ENCODE peak calls at places on chromosomes 4 and X, in seven cellular contexts. G is HepG2, O is HCT116, U is OCI-LY7, J is GM12878, T is hepatocyte, I is DND-41. Q is an unnamed sample.

GRCh38 chr4:31613946-31614623 is 893.9 kb downstream of the PCDH7 start:
- DNase-seq in G (no peak), O (no peak), U (no peak), J (no peak), T (no peak), I (no peak), Q (peak)

GRCh38 chr4:6891436-6892170 is 18.0 kb upstream of the TBC1D14 start:
- DNase-seq in G (no peak), O (no peak), U (no peak), J (no peak), T (no peak), I (no peak), Q (no peak)

GRCh38 chr4:106366026-106366425 is 2.6 kb downstream of the GIMD1 start:
- DNase-seq in G (peak), O (no peak), U (no peak), J (no peak), T (no peak), I (no peak), Q (peak)

GRCh38 chr4:151555151-151555945 is 146.4 kb downstream of the FHIP1A start:
- DNase-seq in G (no peak), O (no peak), U (no peak), J (no peak), T (no peak), I (no peak), Q (no peak)

GRCh38 chrX:57647020-57647419 is 33.0 kb downstream of the NLRP2B start:
- DNase-seq in G (no peak), O (no peak), U (no peak), J (no peak), T (no peak), I (no peak), Q (no peak)

GRCh38 chr4:113835005-113835404 is 73.5 kb upstream of the CAMK2D start:
- DNase-seq in G (no peak), O (no peak), U (no peak), J (no peak), T (no peak), I (no peak), Q (peak)

GRCh38 chr4:113026556-113026955 is 22.9 kb upstream of the ANK2 start:
- DNase-seq in G (no peak), O (no peak), U (no peak), J (no peak), T (no peak), I (no peak), Q (no peak)

GRCh38 chr4:123977623-123978022 is 581.0 kb downstream of the SPRY1 start:
- DNase-seq in G (peak), O (no peak), U (no peak), J (no peak), T (peak), I (no peak), Q (peak)

GRCh38 chr4:180832086-180832485 is 1411.1 kb upstream of the TENM3 start:
- DNase-seq in G (no peak), O (no peak), U (peak), J (no peak), T (no peak), I (no peak), Q (no peak)

GRCh38 chrX:119726900-119727555 is 31.4 kb upstream of the SOWAHD start:
- DNase-seq in G (no peak), O (no peak), U (no peak), J (no peak), T (no peak), I (peak), Q (peak)

GRCh38 chr4:114136067-114136466 is 156.6 kb upstream of the ARSJ start:
- DNase-seq in G (no peak), O (no peak), U (no peak), J (no peak), T (no peak), I (no peak), Q (peak)

GRCh38 chrX:23003121-23003520 is 3.4 kb downstream of the DDX53 start:
- DNase-seq in G (no peak), O (no peak), U (no peak), J (no peak), T (no peak), I (no peak), Q (peak)

GRCh38 chr4:601612-602558 is 23.5 kb upstream of the PDE6B start:
- DNase-seq in G (no peak), O (no peak), U (no peak), J (no peak), T (no peak), I (no peak), Q (no peak)

GRCh38 chr4:156901871-156902270 is 69.7 kb downstream of the PDGFC start:
- DNase-seq in G (no peak), O (no peak), U (no peak), J (no peak), T (no peak), I (no peak), Q (no peak)

GRCh38 chr4:73662709-73663546 is 42.7 kb upstream of the RASSF6 start:
- DNase-seq in G (no peak), O (peak), U (peak), J (no peak), T (peak), I (no peak), Q (peak)

GRCh38 chrX:150704030-150704613 is 10.9 kb downstream of the MTMR1 start:
- DNase-seq in G (no peak), O (no peak), U (no peak), J (no peak), T (no peak), I (no peak), Q (no peak)

GRCh38 chrX:151792505-151792904 is 58.0 kb downstream of the CNGA2 start:
- DNase-seq in G (no peak), O (no peak), U (no peak), J (no peak), T (no peak), I (no peak), Q (no peak)

GRCh38 chrX:154401918-154402621 is 3.9 kb downstream of the RPL10 start:
- DNase-seq in G (no peak), O (no peak), U (peak), J (no peak), T (peak), I (no peak), Q (no peak)

GRCh38 chr4:169774466-169775445 is 17.0 kb upstream of the HPF1 start:
- DNase-seq in G (no peak), O (no peak), U (no peak), J (no peak), T (peak), I (no peak), Q (peak)

GRCh38 chrX:105451426-105451825 is 230.9 kb upstream of the TEX13A start:
- DNase-seq in G (no peak), O (no peak), U (no peak), J (no peak), T (no peak), I (no peak), Q (peak)

GRCh38 chrX:49277520-49277799 is 7.9 kb downstream of the PPP1R3F start:
- DNase-seq in G (no peak), O (no peak), U (no peak), J (no peak), T (no peak), I (no peak), Q (no peak)

GRCh38 chr4:86452323-86452995 is 92.6 kb upstream of the MAPK10 start:
- DNase-seq in G (no peak), O (no peak), U (no peak), J (no peak), T (no peak), I (no peak), Q (no peak)

GRCh38 chr4:138405439-138405838 is 163.3 kb upstream of the SLC7A11 start:
- DNase-seq in G (no peak), O (no peak), U (no peak), J (peak), T (peak), I (no peak), Q (peak)

GRCh38 chrX:21802844-21803243 is 36.6 kb upstream of the MBTPS2 start:
- DNase-seq in G (no peak), O (no peak), U (no peak), J (no peak), T (no peak), I (no peak), Q (no peak)

GRCh38 chr4:71683309-71683708 is 100.6 kb downstream of the GC start:
- DNase-seq in G (no peak), O (no peak), U (no peak), J (no peak), T (no peak), I (no peak), Q (no peak)

GRCh38 chr4:122163301-122163700 is 11.2 kb downstream of the BLTP1 start:
- DNase-seq in G (no peak), O (no peak), U (no peak), J (no peak), T (no peak), I (no peak), Q (no peak)

GRCh38 chrX:13699183-13699826 is 10.4 kb downstream of the RAB9A start:
- DNase-seq in G (no peak), O (no peak), U (no peak), J (no peak), T (peak), I (no peak), Q (no peak)

GRCh38 chr4:95255396-95256107 is 293.2 kb downstream of the UNC5C start:
- DNase-seq in G (no peak), O (no peak), U (no peak), J (no peak), T (peak), I (no peak), Q (peak)

GRCh38 chrX:100662791-100663190 is 18.8 kb downstream of the SRPX2 start:
- DNase-seq in G (no peak), O (no peak), U (no peak), J (no peak), T (no peak), I (no peak), Q (peak)

GRCh38 chr4:35673137-35673536 is 571.2 kb downstream of the ARAP2 start:
- DNase-seq in G (no peak), O (no peak), U (no peak), J (no peak), T (no peak), I (no peak), Q (no peak)

GRCh38 chrX:152822383-152823086 is 8.0 kb downstream of the CETN2 start:
- DNase-seq in G (no peak), O (no peak), U (no peak), J (no peak), T (no peak), I (no peak), Q (no peak)
- H3K4me2 ChIP-seq in G (no peak), O (no peak), U (no peak), J (no peak), T (no peak), I (no peak), Q (no peak)

GRCh38 chrX:44012484-44013096 is 39.4 kb upstream of the NDP start:
- DNase-seq in G (no peak), O (peak), U (no peak), J (no peak), T (no peak), I (peak), Q (peak)
- H3K4me2 ChIP-seq in G (no peak), O (peak), U (no peak), J (no peak), T (no peak), I (no peak), Q (no peak)

DNA sequence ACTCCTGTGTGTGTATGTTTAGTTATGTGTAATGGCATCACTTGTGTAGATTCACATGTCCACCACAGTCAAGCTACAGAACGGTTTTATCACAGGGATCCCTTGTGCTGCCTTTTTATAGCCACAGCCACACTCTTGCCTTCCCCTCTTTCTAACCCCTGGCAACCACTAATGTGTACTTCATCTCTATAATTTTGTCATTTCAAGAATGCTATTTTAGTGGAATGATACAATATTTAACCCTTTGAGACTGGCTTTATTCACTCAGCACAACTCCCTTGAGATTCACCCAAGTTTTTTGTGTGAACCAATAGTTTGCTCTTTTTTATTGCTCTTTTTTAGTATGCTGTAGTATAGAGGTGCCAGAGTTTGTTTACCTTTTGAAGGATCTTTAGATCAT is 112.1 kb downstream of the CDKL5 start:
- DNase-seq in G (no peak), O (no peak), U (no peak), J (peak), T (no peak), I (no peak), Q (no peak)
- H3K4me2 ChIP-seq in G (no peak), O (no peak), U (no peak), J (peak), T (no peak), I (no peak), Q (no peak)

GRCh38 chrX:110216027-110216426 is 101.9 kb downstream of the AMMECR1 start:
- DNase-seq in G (no peak), O (no peak), U (no peak), J (no peak), T (no peak), I (no peak), Q (no peak)

GRCh38 chrX:110219920-110220319 is 98.0 kb downstream of the AMMECR1 start:
- DNase-seq in G (no peak), O (no peak), U (no peak), J (no peak), T (no peak), I (no peak), Q (peak)

GRCh38 chrX:110214684-110215083 is 103.2 kb downstream of the AMMECR1 start:
- DNase-seq in G (no peak), O (no peak), U (no peak), J (no peak), T (no peak), I (no peak), Q (no peak)

GRCh38 chrX:110215411-110215810 is 102.5 kb downstream of the AMMECR1 start:
- DNase-seq in G (no peak), O (no peak), U (no peak), J (no peak), T (no peak), I (no peak), Q (no peak)

GRCh38 chrX:110218591-110218990 is 99.3 kb downstream of the AMMECR1 start:
- DNase-seq in G (no peak), O (no peak), U (no peak), J (no peak), T (no peak), I (no peak), Q (peak)
- H3K4me2 ChIP-seq in G (no peak), O (no peak), U (no peak), J (no peak), T (no peak), I (no peak), Q (no peak)

DNA sequence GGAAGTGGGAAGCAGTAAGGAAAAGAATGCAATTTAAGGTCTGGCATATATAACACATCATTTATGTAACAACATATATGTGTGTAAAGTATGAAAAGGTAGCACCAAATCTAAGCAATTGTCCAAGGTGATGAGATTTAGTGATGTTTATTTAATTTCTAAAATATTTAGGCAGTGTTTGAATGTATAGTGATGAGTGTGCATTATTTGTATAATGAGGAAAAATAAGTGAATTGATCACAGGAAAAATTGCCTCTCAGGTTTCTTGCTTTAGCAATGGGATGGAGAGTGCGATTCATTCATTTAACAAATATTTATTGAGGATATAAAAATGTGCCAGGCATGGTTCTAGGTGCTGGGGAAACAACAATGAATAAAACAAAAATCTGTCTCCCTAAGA is 2.2 kb upstream of the MAGED1 start:
- DNase-seq in G (no peak), O (no peak), U (no peak), J (no peak), T (no peak), I (no peak), Q (no peak)
- H3K4me2 ChIP-seq in G (no peak), O (no peak), U (peak), J (no peak), T (peak), I (no peak), Q (no peak)

DNA sequence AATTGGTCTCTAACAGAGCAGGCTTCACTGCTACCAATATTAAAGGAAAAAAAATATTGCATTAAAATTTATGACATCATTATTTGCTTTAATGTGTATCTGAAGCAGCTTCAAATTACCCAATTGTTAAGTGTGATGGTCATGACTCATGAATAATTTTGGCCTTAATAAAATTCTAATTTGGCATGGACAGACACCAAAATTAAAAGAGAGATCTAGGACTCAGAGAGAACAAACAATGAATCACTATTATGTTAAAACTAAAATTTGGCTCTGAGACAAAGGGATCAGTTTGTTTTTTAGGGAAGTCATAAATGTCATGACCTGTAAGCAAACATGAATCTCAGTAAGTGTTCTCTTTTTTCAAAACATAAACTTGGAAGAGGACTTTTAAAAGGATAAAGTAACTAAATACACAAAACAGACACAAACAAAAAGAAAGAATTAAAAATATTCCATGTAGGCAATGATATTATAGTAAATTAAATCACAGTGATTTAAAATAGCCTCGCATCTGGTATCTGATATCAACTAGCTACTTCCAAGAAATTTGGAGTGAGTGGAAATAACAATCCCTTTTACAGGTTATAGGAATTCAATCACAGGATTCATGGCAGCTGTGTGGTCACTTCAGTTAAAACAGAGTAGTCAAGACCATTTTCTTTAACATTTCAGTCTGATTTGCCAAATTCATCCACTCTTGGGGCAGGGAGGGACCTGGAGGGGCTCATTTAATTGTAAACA is 11.6 kb downstream of the VEGFC start:
- DNase-seq in G (no peak), O (no peak), U (no peak), J (no peak), T (no peak), I (no peak), Q (peak)
- H3K4me2 ChIP-seq in G (no peak), O (no peak), U (no peak), J (no peak), T (no peak), I (no peak), Q (peak)

DNA sequence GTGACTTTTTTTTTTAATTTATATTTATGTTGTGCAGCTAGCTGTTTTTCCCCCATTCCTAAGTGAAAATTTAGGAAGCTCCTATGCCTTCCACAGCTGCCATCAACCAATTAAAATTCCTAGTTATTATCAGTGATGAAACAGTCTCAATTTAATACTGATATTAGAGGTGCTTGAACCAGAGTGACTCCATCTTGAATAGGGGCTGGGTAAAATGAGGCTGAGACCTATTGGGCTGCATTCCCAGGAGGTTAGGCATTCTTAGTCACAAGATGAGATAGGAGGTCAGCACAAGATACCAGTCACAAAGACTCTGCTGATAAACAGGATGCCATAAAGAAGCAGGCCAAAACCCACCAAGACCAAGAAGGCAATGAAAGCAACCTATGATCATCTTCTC is 136.7 kb downstream of the DCHS2 start:
- DNase-seq in G (no peak), O (no peak), U (no peak), J (no peak), T (no peak), I (no peak), Q (no peak)
- H3K4me2 ChIP-seq in G (no peak), O (no peak), U (no peak), J (no peak), T (no peak), I (no peak), Q (no peak)